ENCODE peak calls at places on chromosomes 3 and 15, in five cellular contexts. L is lung, Q is lower lobe of right lung, T is stomach, E is tibial nerve. S is an unnamed sample.

GRCh38 chr15:98568382-98569017 is 79.8 kb upstream of the IGF1R start:
- DNase-seq in Q (no peak), L (no peak), T (no peak), E (no peak), S (no peak)

GRCh38 chr3:36477655-36478054 is 97.4 kb downstream of the STAC start:
- DNase-seq in T (no peak), Q (no peak), E (no peak), L (no peak), S (no peak)

GRCh38 chr3:48034000-48034516 is 17.8 kb upstream of the MAP4 start:
- DNase-seq in T (no peak), L (no peak), E (no peak), Q (no peak), S (no peak)

GRCh38 chr15:35756588-35756987 is 210.6 kb upstream of the DPH6 start:
- DNase-seq in E (no peak), L (no peak), Q (no peak), T (no peak), S (no peak)

GRCh38 chr3:71498543-71498942 is 85.0 kb downstream of the FOXP1 start:
- DNase-seq in Q (no peak), T (no peak), E (no peak), L (no peak), S (no peak)

GRCh38 chr3:23308986-23309625 is 106.0 kb downstream of the UBE2E2 start:
- DNase-seq in E (no peak), L (no peak), T (no peak), Q (no peak), S (no peak)

GRCh38 chr3:47419083-47420043 is 38.5 kb downstream of the PTPN23 start:
- DNase-seq in Q (no peak), E (no peak), T (no peak), L (no peak), S (no peak)

GRCh38 chr3:53254190-53254809 is 1.5 kb downstream of the TKT start:
- DNase-seq in E (no peak), L (peak; percentile 52), T (no peak), Q (no peak), S (peak; percentile 36)

GRCh38 chr3:194989251-194989650 is 281.7 kb downstream of the XXYLT1 start:
- DNase-seq in E (no peak), L (no peak), T (no peak), Q (no peak), S (no peak)

GRCh38 chr15:57060799-57061198 is 142.4 kb downstream of the TCF12 start:
- DNase-seq in E (no peak), T (no peak), Q (no peak), L (no peak), S (no peak)

GRCh38 chr3:47762233-47762632 is 19.5 kb downstream of the SMARCC1 start:
- DNase-seq in L (no peak), T (no peak), E (no peak), Q (no peak), S (no peak)

GRCh38 chr15:71136159-71137137 is 21.2 kb downstream of the THSD4 start:
- DNase-seq in Q (no peak), L (no peak), T (no peak), E (no peak), S (no peak)

GRCh38 chr3:54274607-54275006 is 152.3 kb downstream of the CACNA2D3 start:
- DNase-seq in T (no peak), E (no peak), L (no peak), Q (no peak), S (no peak)

GRCh38 chr15:60565407-60565806 is 86.5 kb upstream of the ICE2 start:
- DNase-seq in E (no peak), T (no peak), L (no peak), Q (no peak), S (no peak)

GRCh38 chr3:188905580-188905979 is 266.2 kb upstream of the TPRG1 start:
- DNase-seq in L (no peak), Q (no peak), T (no peak), E (no peak), S (no peak)

DNA sequence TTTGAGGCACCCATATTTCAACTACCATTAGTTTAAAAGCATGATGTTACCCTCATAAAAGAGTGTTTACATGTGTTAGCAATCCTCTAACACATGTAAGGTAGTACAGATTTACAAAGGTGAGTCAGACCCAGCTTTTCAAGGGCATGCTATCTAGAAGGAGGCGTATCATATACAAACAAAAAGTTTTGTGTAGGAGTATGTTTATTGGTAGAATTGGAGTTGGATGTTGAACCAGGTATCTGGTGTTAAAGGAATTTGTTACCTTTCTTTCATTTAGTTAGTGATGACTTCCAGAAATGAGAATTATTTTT is 2.4 kb downstream of the HACD3 start:
- DNase-seq in T (no peak), Q (no peak), E (no peak), L (no peak), S (no peak)
- H3K4me3 ChIP-seq in T (no peak overlapping the region), Q (no peak overlapping the region), E (no peak overlapping the region), L (no peak overlapping the region), S (no peak overlapping the region)

DNA sequence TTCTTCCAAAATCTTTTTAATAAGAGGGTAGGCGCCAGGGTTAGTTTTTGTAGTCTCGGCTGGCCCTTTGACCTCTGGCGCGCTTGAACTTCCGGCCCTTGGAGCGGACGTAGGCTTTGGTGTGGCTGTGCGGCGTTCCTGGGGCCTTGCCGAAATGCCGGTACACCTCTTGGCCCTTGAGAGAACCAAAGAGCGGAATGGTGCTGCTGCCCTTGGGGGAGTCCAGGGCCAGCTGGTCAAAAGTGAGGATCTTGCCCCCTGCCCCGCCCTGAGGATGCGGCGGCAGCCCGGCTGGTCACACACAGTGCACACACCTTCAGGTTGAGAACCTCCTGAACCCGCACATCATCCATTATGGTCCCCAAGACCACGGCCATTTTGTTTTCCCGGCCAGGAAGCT is 20.0 kb upstream of the CHRNB4 start:
- DNase-seq in L (no peak), Q (no peak), E (no peak), T (no peak), S (no peak)
- H3K4me1 ChIP-seq in L (no peaks in the 10 kb centered on the region), Q (no peaks in the 10 kb centered on the region), E (no peaks in the 10 kb centered on the region), T (no peaks in the 10 kb centered on the region), S (no peaks in the 10 kb centered on the region)

GRCh38 chr15:45126535-45127158 is 3.0 kb downstream of the DUOXA1 start:
- DNase-seq in E (no peak), Q (peak; percentile 14), T (peak; percentile 60), L (no peak), S (no peak)

GRCh38 chr15:45128971-45129639 is 574 bp downstream of the DUOXA1 start:
- DNase-seq in E (no peak), L (no peak), Q (peak; percentile 64), T (no peak), S (no peak)

GRCh38 chr15:45130291-45131000 is 652 bp downstream of the DUOX1 start:
- DNase-seq in T (no peak), Q (no peak), E (no peak), L (no peak), S (no peak)

GRCh38 chr15:45131510-45131909 is 1.7 kb downstream of the DUOX1 start:
- DNase-seq in Q (peak; percentile 62), T (no peak), L (no peak), E (no peak), S (no peak)

DNA sequence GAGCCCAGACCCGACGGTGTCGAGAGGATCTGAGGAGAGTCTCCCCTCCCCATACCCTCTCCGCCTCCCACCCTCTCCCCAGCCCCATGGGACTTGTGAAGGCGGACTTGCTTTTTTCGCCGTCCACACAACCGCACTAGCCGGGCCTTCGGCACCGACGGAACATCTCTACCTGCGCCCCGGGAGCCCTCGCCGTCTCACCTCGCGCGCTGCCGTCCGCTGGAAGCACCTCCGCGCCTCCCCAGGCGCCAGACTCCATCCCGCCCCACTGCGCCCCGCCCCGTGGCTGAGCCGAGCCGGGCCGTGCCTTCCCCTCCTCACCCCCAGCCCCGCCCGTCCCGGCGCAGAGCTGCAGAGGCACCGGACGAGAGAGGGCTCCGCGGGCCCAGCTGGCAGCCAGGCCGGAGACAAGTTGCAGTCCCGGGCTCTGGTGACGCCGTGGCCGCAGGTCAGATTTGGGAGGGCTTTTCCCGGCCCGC is at the start of the genes DUOX1 and DUOXA1:
- DNase-seq in T (peak; percentile 85), L (peak; percentile 80), E (no peak), Q (peak; percentile 87), S (no peak)
- H3K4me3 ChIP-seq in T (peak within 1 kb of the TSS; percentile 45), L (peak within 1 kb of the TSS; percentile 58), E (peak within 1 kb of the TSS; percentile 19), Q (peak within 1 kb of the TSS; percentile 58), S (peak within 1 kb of the TSS; percentile 0)

GRCh38 chr15:37040072-37040742 is 60.1 kb downstream of the MEIS2 start:
- DNase-seq in T (no peak), E (no peak), L (no peak), Q (no peak), S (no peak)
- H3K4me1 ChIP-seq in T (no peaks in the 10 kb centered on the region), E (no peaks in the 10 kb centered on the region), L (peaks cover 2% of the 10 kb centered on the region), Q (no peaks in the 10 kb centered on the region), S (peaks cover 3% of the 10 kb centered on the region)

DNA sequence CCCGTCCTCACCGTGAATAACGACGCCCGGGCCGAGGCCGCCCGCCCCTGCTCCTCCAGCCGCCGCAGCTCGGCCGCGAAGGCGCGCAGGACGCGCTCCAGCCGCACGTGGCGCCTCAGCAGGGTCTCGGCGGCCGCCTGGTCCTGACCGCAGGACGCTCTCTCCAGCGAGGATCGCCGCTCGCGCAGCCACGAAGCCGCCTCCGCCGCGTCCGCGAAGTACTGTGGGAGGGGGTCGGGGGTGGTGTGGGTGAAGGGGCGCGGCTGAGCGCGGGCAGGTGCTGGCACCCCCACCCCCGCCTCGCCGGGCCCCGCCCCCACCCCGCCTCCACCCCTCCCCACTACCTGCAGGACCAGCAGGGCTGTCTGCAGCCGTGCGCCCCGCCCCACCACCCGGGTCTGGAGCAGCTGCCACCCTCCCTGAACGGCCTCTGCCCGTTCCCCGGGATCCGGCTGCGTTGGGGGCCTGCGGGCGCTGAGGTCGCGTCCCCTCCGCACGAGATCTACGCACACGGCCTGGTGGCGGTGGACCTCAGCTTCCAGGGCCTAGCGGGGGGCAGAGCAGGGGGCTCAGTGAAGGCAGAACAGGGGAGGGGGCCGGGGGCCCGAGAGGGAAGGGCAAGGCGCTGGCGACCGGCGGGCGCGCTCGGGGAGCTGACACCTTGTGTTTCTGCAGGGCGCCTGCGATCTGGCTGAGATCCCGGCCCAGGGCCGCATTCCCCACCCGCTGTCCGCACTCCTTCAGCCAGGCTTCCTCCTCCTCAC is 11.7 kb downstream of the SPTBN5 start:
- DNase-seq in E (no peak), Q (no peak), T (peak; percentile 48), L (no peak), S (peak; percentile 43)
- H3K4me3 ChIP-seq in E (no peak overlapping the region), Q (peak overlapping the region; percentile 37), T (peak overlapping the region; percentile 45), L (no peak overlapping the region), S (peak overlapping the region; percentile 0)

GRCh38 chr3:142975316-142975995 is 12.0 kb upstream of the PAQR9 start:
- DNase-seq in Q (no peak), L (no peak), E (no peak), T (no peak), S (no peak)
- H3K4me1 ChIP-seq in Q (peaks cover 7% of the 10 kb centered on the region), L (no peaks in the 10 kb centered on the region), E (no peaks in the 10 kb centered on the region), T (no peaks in the 10 kb centered on the region), S (no peaks in the 10 kb centered on the region)

GRCh38 chr15:69308949-69309348 is 10.2 kb downstream of the PAQR5 start:
- DNase-seq in L (no peak), Q (no peak), T (no peak), E (no peak), S (no peak)
- H3K4me3 ChIP-seq in L (no peak overlapping the region), Q (no peak overlapping the region), T (no peak overlapping the region), E (no peak overlapping the region), S (no peak overlapping the region)